ENCODE peak calls at places on chromosomes 6 and 20, in four cellular contexts. Y is CD8-positive, alpha-beta T cell; O is adrenal gland; V is GM23248. W is an unnamed sample.

GRCh38 chr6:786946-787763 is 94.2 kb upstream of the EXOC2 start:
- DNase-seq in V (peak; percentile 53), Y (no peak), O (no peak), W (no peak)

GRCh38 chr6:144471986-144472385 is 186.9 kb downstream of the UTRN start:
- DNase-seq in Y (no peak), O (no peak), V (no peak), W (no peak)

GRCh38 chr6:84052204-84052882 is 18.8 kb downstream of the MRAP2 start:
- DNase-seq in O (peak; percentile 56), V (peak; percentile 80), Y (no peak), W (peak; percentile 80)

GRCh38 chr6:79127660-79128059 is 49.6 kb upstream of the PHIP start:
- DNase-seq in V (no peak), O (no peak), Y (no peak), W (no peak)

GRCh38 chr20:4507288-4507719 is 214.4 kb upstream of the PRND start:
- DNase-seq in Y (no peak), O (no peak), V (peak; percentile 86), W (no peak)

GRCh38 chr6:15249371-15250019 is 3.6 kb downstream of the JARID2 start:
- DNase-seq in Y (no peak), V (peak; percentile 44), O (no peak), W (no peak)

GRCh38 chr20:10674684-10675455 is 1.1 kb upstream of the JAG1 start:
- DNase-seq in V (peak; percentile 86), Y (no peak), O (peak; percentile 64), W (peak; percentile 84)

GRCh38 chr6:4987427-4987826 is 16.4 kb downstream of the RPP40 start:
- DNase-seq in V (no peak), Y (no peak), O (no peak), W (no peak)

GRCh38 chr20:40578961-40579360 is 110.1 kb downstream of the MAFB start:
- DNase-seq in O (no peak), V (no peak), Y (no peak), W (no peak)

GRCh38 chr6:167794386-167795157 is 32.1 kb upstream of the AFDN start:
- DNase-seq in O (no peak), Y (no peak), V (no peak), W (no peak)

DNA sequence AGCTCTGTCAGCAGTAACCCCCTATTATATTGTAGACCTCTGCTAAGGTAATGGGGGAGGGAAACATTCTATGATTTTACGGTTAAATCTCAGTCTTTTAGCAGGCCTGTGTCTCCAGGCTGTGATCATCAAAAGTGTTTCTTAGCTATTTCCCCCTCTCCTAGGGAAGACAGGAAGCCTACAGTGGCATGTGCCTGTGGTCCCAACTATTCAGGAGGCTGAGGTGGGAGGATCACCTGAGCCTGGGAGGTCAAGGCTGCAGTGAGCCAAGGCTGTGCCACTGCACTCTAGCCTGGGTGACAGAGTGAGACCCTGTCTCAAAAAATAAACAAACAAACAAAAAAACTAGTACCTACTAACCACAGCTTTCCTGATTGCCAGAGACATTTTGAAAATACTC is 67.9 kb downstream of the DNAAF9 start:
- DNase-seq in Y (no peak), V (no peak), O (no peak), W (no peak)
- H3K27ac ChIP-seq in Y (no peak overlapping the region), V (no peak overlapping the region), O (no peak overlapping the region), W (peak overlapping the region; percentile 88)

GRCh38 chr6:90478789-90479602 is 107.9 kb downstream of the MAP3K7 start:
- DNase-seq in V (peak; percentile 98), Y (peak; percentile 72), O (peak; percentile 93), W (peak; percentile 73)
- H3K4me1 ChIP-seq in V (peaks cover 4% of the 10 kb centered on the region), Y (peaks cover 11% of the 10 kb centered on the region), O (peaks cover 4% of the 10 kb centered on the region), W (peaks cover 5% of the 10 kb centered on the region)

GRCh38 chr6:130889423-130889822 is 62.2 kb downstream of the SMLR1 start:
- DNase-seq in O (no peak), Y (no peak), V (no peak), W (no peak)

GRCh38 chr6:130882370-130882769 is 55.2 kb downstream of the SMLR1 start:
- DNase-seq in O (no peak), V (no peak), Y (no peak), W (no peak)

GRCh38 chr6:130888246-130888645 is 61.0 kb downstream of the SMLR1 start:
- DNase-seq in O (no peak), V (no peak), Y (no peak), W (no peak)

GRCh38 chr6:130886965-130887364 is 59.8 kb downstream of the SMLR1 start:
- DNase-seq in O (no peak), V (no peak), Y (no peak), W (no peak)

DNA sequence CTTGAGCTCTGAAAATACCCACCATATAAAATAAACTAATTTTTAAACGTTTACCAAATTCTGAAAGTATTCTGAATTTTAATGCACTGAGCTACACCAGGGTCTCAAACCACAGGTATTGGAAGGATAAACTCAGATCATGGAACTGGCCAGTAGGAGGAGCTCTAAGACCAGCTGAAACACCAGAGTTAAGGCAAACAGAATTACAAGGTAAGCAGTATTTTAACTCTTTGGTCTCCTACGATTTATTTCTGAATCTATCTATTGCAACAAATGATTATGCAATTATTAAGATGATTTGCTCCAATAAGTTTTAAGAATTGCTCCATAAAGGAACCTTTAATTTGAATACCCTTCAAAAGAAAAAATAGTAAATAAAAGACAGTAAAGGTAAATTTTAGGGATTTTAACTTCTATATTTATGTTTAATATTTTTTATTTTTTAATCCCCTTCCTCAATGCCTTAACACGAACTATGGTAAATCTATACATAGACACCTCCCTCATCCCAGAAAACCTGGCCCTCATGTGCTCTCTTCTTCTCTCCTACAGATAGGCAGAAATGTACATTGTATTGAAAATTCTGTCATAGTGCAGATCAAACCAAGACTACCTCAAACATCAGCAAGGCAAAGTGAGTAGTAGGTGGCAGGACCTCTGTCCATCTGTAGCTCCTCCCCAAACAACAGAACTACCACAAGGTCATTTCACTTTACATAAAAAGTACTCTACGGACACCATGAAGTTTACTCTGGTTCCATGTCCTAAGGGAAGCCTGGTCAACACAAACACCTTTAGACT is 58.4 kb downstream of the SMLR1 start:
- DNase-seq in V (peak; percentile 71), O (peak; percentile 73), Y (peak; percentile 63), W (no peak)
- H3K27ac ChIP-seq in V (no peak overlapping the region), O (no peak overlapping the region), Y (no peak overlapping the region), W (no peak overlapping the region)

GRCh38 chr6:156952401-156952800 is 175.2 kb downstream of the ARID1B start:
- DNase-seq in V (no peak), Y (no peak), O (no peak), W (no peak)
- H3K4me1 ChIP-seq in V (peaks cover 50% of the 10 kb centered on the region), Y (peaks cover 30% of the 10 kb centered on the region), O (peaks cover 44% of the 10 kb centered on the region), W (peaks cover 96% of the 10 kb centered on the region)

W was measured in left ventricle myocardium inferior.